ENCODE peak calls at places on chromosomes 1 and 21, in five cellular contexts. X is endothelial cell of umbilical vein, O is breast epithelium, P is GM12891, H is IMR-90. E is an unnamed sample.
A peak's percentile ranks its signal among the peaks of the same experiment; 100 is the strongest.

GRCh38 chr21:25564349-25564948 is 42.8 kb downstream of the MRPL39 start:
- DNase-seq in X (no peak), O (no peak), P (no peak), H (no peak), E (no peak)

GRCh38 chr1:245605480-245606156 is 450.8 kb downstream of the KIF26B start:
- DNase-seq in P (no peak), X (no peak), O (no peak), H (peak; percentile 72), E (no peak)

GRCh38 chr1:111515291-111516007 is 12.0 kb upstream of the ADORA3 start:
- DNase-seq in O (no peak), X (peak; percentile 65), H (peak; percentile 54), P (no peak), E (peak; percentile 17)

GRCh38 chr1:2374260-2375155 is 16.8 kb downstream of the MORN1 start:
- DNase-seq in X (no peak), P (no peak), O (no peak), H (no peak), E (no peak)

GRCh38 chr1:208834346-208835081 is 590.3 kb upstream of the PLXNA2 start:
- DNase-seq in P (no peak), H (no peak), O (no peak), X (peak; percentile 67), E (no peak)

GRCh38 chr1:109910963-109911798 is 532 bp downstream of the CSF1 start:
- DNase-seq in X (peak; percentile 27), O (no peak), H (no peak), P (peak; percentile 61), E (no peak)

GRCh38 chr1:240312872-240313271 is 221.2 kb downstream of the FMN2 start:
- DNase-seq in H (peak; percentile 94), P (no peak), O (no peak), X (no peak), E (peak; percentile 14)

GRCh38 chr21:40466893-40467483 is 380.0 kb downstream of the DSCAM start:
- DNase-seq in P (no peak), H (no peak), O (no peak), X (no peak), E (no peak)

GRCh38 chr1:173505401-173505800 is 28.3 kb downstream of the PRDX6 start:
- DNase-seq in X (no peak), O (no peak), H (peak; percentile 34), P (no peak), E (no peak)

GRCh38 chr1:242523968-242524570 is 428 bp downstream of the PLD5 start:
- DNase-seq in H (no peak), X (peak; percentile 3), O (peak; percentile 50), P (no peak), E (no peak)

GRCh38 chr1:93399781-93400180 is 48.1 kb upstream of the FNBP1L start:
- DNase-seq in X (no peak), H (no peak), P (no peak), O (no peak), E (no peak)

GRCh38 chr1:225735252-225736149 is 42.1 kb upstream of the SRP9 start:
- DNase-seq in P (no peak), H (peak; percentile 98), O (no peak), X (peak; percentile 68), E (peak; percentile 80)

GRCh38 chr1:19445417-19446342 is 39.7 kb downstream of the CAPZB start:
- DNase-seq in P (no peak), H (no peak), O (no peak), X (peak; percentile 74), E (peak; percentile 10)

GRCh38 chr1:160171352-160171751 is 19.0 kb upstream of the CASQ1 start:
- DNase-seq in H (peak; percentile 32), X (no peak), O (no peak), P (no peak), E (peak; percentile 76)

GRCh38 chr1:156705321-156705917 is at the start of gene CRABP2:
- DNase-seq in X (peak; percentile 19), H (no peak), O (no peak), P (peak; percentile 51), E (no peak)

GRCh38 chr1:184032306-184033135 is 5.0 kb downstream of the COLGALT2 start:
- DNase-seq in H (no peak), P (no peak), X (no peak), O (no peak), E (no peak)

GRCh38 chr1:214857716-214858115 is 224.8 kb upstream of the KCNK2 start:
- DNase-seq in O (no peak), X (no peak), H (no peak), P (no peak), E (no peak)

GRCh38 chr1:217542136-217542777 is 88.6 kb downstream of the GPATCH2 start:
- DNase-seq in P (no peak), X (no peak), O (no peak), H (no peak), E (no peak)

GRCh38 chr1:42006836-42007235 is 88.1 kb upstream of the HIVEP3 start:
- DNase-seq in O (no peak), P (no peak), H (peak; percentile 21), X (no peak), E (no peak)

GRCh38 chr1:42004860-42005259 is 86.1 kb upstream of the HIVEP3 start:
- DNase-seq in H (no peak), O (no peak), X (no peak), P (no peak), E (no peak)

GRCh38 chr1:42006093-42006492 is 87.4 kb upstream of the HIVEP3 start:
- DNase-seq in O (no peak), P (no peak), H (no peak), X (no peak), E (no peak)

GRCh38 chr1:42004322-42004721 is 85.6 kb upstream of the HIVEP3 start:
- DNase-seq in O (no peak), P (no peak), H (no peak), X (no peak), E (no peak)

GRCh38 chr1:42005530-42005929 is 86.8 kb upstream of the HIVEP3 start:
- DNase-seq in P (no peak), O (no peak), X (no peak), H (no peak), E (no peak)
- TF ChIP-seq POLR2A in P (no peak), O (no peak), X (no peak), H (no peak), E (no peak)

GRCh38 chr21:34840693-34841092 is 171.9 kb downstream of the CLIC6 start:
- DNase-seq in O (no peak), P (no peak), X (no peak), H (no peak), E (no peak)

GRCh38 chr21:34836103-34836932 is 167.5 kb downstream of the CLIC6 start:
- DNase-seq in H (peak; percentile 100), P (no peak), X (peak; percentile 98), O (no peak), E (peak; percentile 92)

GRCh38 chr21:34841154-34841553 is 172.4 kb downstream of the CLIC6 start:
- DNase-seq in O (no peak), H (no peak), X (no peak), P (no peak), E (no peak)

GRCh38 chr21:34836933-34837505 is 168.2 kb downstream of the CLIC6 start:
- DNase-seq in X (no peak), H (no peak), P (no peak), O (no peak), E (no peak)

GRCh38 chr21:34839070-34839820 is 170.5 kb downstream of the CLIC6 start:
- DNase-seq in O (no peak), X (no peak), P (no peak), H (no peak), E (no peak)
- TF ChIP-seq POLR2A in O (no peak), X (no peak), P (no peak), H (no peak), E (no peak)

GRCh38 chr1:27392096-27392777 is at the start of gene GPR3:
- DNase-seq in H (peak; percentile 91), P (peak; percentile 95), X (peak; percentile 93), O (peak; percentile 86), E (peak; percentile 87)
- TF ChIP-seq POLR2A in H (peak; percentile 84), P (no peak), X (no peak), O (no peak), E (peak; percentile 16)

GRCh38 chr1:46036894-46037596 is 95.4 kb downstream of the PIK3R3 start:
- DNase-seq in X (peak; percentile 84), P (peak; percentile 71), H (peak; percentile 77), O (peak; percentile 85), E (peak; percentile 70)
- TF ChIP-seq POLR2A in X (no peak), P (peak; percentile 77), H (no peak), O (no peak), E (no peak)

DNA sequence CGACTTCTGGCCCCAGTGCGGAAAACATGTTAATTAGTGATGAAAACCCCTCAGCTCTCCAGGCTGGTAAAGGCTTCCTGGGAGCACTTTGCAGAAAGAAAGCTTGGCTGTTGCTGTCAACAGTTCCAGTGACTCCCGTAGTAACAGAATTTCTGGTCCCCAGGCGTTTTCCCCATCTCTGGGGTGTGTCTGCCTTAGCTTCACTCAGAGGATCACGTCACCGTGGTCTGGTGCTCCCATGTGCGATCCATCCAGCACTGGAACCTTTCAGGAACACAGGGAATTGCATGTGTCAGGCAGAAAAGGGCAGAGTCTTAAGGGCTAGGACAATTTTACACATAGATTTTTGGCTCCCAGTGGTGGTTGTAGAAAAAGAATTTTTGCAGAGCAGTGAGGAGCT is 470.4 kb upstream of the USP24 start:
- DNase-seq in H (no peak), O (no peak), X (no peak), P (no peak), E (no peak)
- TF ChIP-seq POLR2A in H (no peak), O (no peak), X (no peak), P (no peak), E (no peak)

DNA sequence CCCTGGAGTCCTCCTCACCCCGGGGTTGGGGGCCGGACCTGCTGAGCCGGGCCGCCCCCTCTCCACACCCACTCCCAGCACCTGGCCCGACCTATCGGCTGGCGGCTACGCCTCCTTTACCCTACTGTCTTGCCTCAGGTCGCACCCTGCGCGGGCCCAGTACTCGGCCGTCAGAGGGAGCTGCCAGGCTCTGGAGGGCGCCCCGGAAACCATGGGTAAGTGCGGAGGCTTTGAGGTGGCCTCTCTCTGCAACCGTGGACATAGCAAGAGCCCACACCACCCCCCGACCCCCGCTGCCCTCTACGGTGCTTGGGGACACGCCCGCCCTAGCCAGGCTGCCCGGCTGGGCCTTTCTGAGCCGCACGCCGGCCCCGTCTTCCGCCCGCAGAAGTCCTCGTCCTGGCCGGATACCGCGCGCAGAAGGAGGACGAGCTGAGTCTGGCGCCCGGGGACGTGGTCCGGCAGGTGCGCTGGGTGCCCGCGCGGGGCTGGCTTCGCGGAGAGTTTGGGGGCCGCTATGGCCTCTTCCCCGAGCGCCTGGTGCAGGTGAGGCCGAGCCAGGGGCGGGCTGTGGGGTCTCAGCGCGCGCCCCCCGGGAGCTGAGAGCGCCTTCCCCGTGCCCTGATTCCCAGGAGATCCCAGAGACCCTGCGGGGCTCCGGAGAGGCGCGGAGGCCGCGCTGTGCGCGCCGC is at the start of gene SH3D21:
- DNase-seq in P (peak; percentile 59), X (peak; percentile 20), O (peak; percentile 76), H (no peak), E (no peak)
- TF ChIP-seq POLR2A in P (no peak), X (no peak), O (no peak), H (no peak), E (no peak)